ENCODE peak calls at places on chromosome 4, in four cellular contexts. One of them, this sample, is unnamed.

GRCh38 chr4:177239475-177239874 is 70.2 kb upstream of the NEIL3 start:
- DNase-seq in mesenchymal stem cell: no peak
- DNase-seq in IMR-90: peak; percentile 44
- DNase-seq in neuronal stem cell: no peak
- DNase-seq in this sample: no peak

GRCh38 chr4:165472943-165473676 is 94.3 kb downstream of the CPE start:
- DNase-seq in mesenchymal stem cell: peak; percentile 5
- DNase-seq in IMR-90: no peak
- DNase-seq in neuronal stem cell: peak; percentile 20
- DNase-seq in this sample: no peak

GRCh38 chr4:153757407-153757806 is 2.4 kb downstream of the RNF175 start:
- DNase-seq in mesenchymal stem cell: no peak
- DNase-seq in IMR-90: no peak
- DNase-seq in neuronal stem cell: no peak
- DNase-seq in this sample: peak; percentile 30

GRCh38 chr4:156413411-156413985 is 459.8 kb upstream of the CTSO start:
- DNase-seq in mesenchymal stem cell: peak; percentile 22
- DNase-seq in IMR-90: no peak
- DNase-seq in neuronal stem cell: no peak
- DNase-seq in this sample: no peak

GRCh38 chr4:11650801-11651596 is 222.3 kb upstream of the HS3ST1 start:
- DNase-seq in mesenchymal stem cell: no peak
- DNase-seq in IMR-90: peak; percentile 71
- DNase-seq in neuronal stem cell: no peak
- DNase-seq in this sample: no peak

GRCh38 chr4:100076753-100077152 is 113.5 kb downstream of the DDIT4L start:
- DNase-seq in mesenchymal stem cell: no peak
- DNase-seq in IMR-90: peak; percentile 14
- DNase-seq in neuronal stem cell: no peak
- DNase-seq in this sample: no peak

GRCh38 chr4:47741200-47741599 is 96.7 kb downstream of the CORIN start:
- DNase-seq in mesenchymal stem cell: peak; percentile 93
- DNase-seq in IMR-90: peak; percentile 29
- DNase-seq in neuronal stem cell: no peak
- DNase-seq in this sample: no peak

GRCh38 chr4:7324651-7325121 is 110.0 kb downstream of the PSAPL1 start:
- DNase-seq in mesenchymal stem cell: no peak
- DNase-seq in IMR-90: no peak
- DNase-seq in neuronal stem cell: no peak
- DNase-seq in this sample: no peak

GRCh38 chr4:8700576-8700975 is 108.0 kb downstream of the CPZ start:
- DNase-seq in mesenchymal stem cell: no peak
- DNase-seq in IMR-90: no peak
- DNase-seq in neuronal stem cell: no peak
- DNase-seq in this sample: peak; percentile 16

GRCh38 chr4:154911097-154911496 is 130.0 kb downstream of the RBM46 start:
- DNase-seq in mesenchymal stem cell: no peak
- DNase-seq in IMR-90: peak; percentile 2
- DNase-seq in neuronal stem cell: peak; percentile 1
- DNase-seq in this sample: peak; percentile 41

DNA sequence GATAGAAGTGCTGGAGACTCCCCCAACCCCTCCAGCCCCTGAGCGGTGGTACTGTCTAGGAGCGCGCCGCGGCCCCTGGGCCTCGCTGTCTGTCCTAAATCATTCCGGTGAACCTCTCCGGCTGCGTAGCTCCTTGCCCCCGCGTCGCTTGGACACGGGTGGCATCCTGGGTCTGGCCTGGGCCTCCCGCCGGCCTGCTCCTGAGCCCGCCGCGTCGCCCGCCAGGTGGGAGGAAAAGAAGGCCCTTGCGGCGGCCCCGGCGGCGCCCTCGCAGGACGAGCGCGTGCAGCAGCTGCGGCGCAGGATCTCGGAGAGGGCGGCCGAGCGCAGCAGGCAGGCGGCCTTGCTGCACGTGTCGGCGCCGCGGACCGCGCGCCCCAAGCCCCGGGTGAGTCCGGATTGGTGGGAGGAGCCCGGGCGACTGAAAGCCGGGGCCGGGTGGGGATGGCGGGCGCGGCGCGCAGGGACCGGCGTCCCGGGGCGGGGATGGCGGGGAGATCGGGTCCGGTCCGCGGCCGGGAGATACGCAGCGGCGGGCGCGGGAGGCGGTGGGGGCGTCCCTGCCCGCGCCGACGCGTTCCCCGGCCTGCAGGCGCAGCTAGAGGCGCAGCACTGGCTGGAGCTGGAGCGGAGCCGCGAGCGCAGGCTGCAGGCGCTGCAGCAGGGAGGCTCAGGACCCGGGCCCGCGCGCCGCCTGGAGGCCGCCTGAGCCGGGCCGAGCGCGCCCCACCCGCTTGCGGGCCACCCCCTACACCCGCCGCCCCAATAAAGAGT is 6.5 kb upstream of the RNF4 start:
- DNase-seq in mesenchymal stem cell: peak; percentile 79
- DNase-seq in IMR-90: peak; percentile 76
- DNase-seq in neuronal stem cell: peak; percentile 71
- DNase-seq in this sample: peak; percentile 70
- H4K91ac ChIP-seq in mesenchymal stem cell: no peak overlapping the region
- H4K91ac ChIP-seq in IMR-90: no peak overlapping the region
- H4K91ac ChIP-seq in neuronal stem cell: no peak overlapping the region
- H4K91ac ChIP-seq in this sample: no peak overlapping the region

DNA sequence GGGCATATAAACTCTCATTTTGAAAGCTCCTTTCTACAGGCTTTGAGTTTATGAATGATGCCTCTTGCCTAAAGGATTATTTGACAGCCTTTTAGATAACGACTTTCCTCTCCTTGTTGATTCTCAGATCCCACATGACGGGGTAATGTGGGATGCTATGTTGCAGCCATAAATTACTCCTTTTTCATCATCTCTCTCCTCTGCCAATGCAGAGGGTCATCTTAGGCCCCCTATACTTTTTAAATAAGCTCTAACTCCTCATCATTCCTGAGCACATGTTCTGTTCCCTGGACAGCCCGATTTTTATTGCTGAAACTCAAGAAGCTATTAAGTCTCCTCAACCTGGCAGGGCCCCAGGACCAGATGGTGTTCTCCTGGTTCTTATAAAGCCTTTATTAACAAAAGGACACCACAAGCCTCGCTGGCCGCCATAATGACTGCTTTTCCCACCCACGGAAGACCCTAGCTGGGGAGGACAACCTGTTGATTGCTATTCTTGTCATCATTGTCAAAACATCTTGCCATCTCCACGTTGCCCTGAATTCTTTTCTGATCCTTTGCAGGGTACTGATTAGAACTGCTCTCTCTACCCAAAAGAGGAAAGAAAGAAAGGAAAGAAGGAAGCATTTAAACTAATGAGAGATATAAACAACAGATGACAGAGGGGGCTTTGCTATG is 150.7 kb downstream of the DHX15 start:
- DNase-seq in mesenchymal stem cell: no peak
- DNase-seq in IMR-90: no peak
- DNase-seq in neuronal stem cell: no peak
- DNase-seq in this sample: no peak
- H3K27ac ChIP-seq in mesenchymal stem cell: no peak overlapping the region
- H3K27ac ChIP-seq in IMR-90: no peak overlapping the region
- H3K27ac ChIP-seq in neuronal stem cell: no peak overlapping the region
- H3K27ac ChIP-seq in this sample: no peak overlapping the region

GRCh38 chr4:92599044-92599443 is 295.3 kb downstream of the GRID2 start:
- DNase-seq in mesenchymal stem cell: peak; percentile 6
- DNase-seq in IMR-90: no peak
- DNase-seq in neuronal stem cell: no peak
- DNase-seq in this sample: no peak

GRCh38 chr4:92606227-92606626 is 302.5 kb downstream of the GRID2 start:
- DNase-seq in mesenchymal stem cell: no peak
- DNase-seq in IMR-90: no peak
- DNase-seq in neuronal stem cell: no peak
- DNase-seq in this sample: no peak

DNA sequence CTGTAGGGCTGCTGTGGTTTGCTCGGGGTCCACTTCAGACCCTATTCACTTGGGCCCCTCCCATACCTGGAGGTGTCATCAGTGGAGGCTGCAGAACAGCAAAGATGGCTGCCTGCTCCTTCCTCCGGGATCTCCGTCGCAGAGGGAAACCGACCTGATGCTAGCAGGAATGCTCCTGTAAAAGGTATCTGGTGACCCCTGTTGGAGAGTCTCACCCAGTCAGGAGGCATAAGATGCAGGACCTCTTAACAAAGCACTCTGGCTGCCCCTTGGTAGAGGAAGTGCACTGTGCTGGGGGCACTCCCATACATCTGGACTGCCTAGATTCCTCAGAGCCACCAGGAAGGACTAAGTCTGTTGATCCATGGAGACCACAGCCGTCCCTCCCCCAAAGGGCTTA is 296.9 kb downstream of the GRID2 start:
- DNase-seq in mesenchymal stem cell: no peak
- DNase-seq in IMR-90: no peak
- DNase-seq in neuronal stem cell: no peak
- DNase-seq in this sample: peak; percentile 67
- H3K27me3 ChIP-seq in mesenchymal stem cell: no peaks in the 10 kb centered on the region
- H3K27me3 ChIP-seq in IMR-90: no peaks in the 10 kb centered on the region
- H3K27me3 ChIP-seq in neuronal stem cell: no peaks in the 10 kb centered on the region
- H3K27me3 ChIP-seq in this sample: no peaks in the 10 kb centered on the region

DNA sequence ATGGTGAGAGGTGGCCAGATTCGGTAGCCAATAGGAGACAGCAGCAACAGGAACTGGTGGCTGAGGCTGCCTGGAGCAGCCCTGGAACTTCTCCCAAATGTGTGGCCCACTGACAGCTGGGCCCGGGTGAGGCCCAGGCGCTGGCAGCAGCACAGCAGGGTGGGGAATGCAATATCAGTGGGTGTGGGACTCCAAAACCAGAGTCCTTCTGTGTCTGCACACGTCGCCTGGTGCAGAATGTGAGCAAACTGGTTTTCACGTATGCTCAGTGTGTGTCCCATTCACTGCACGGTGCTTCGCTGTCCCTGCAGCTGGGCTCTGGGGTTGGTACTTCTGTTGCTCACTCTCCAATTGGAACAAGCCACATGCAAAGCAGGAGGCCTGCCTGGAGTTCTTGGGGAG is 14.4 kb upstream of the CENPU start:
- DNase-seq in mesenchymal stem cell: no peak
- DNase-seq in IMR-90: no peak
- DNase-seq in neuronal stem cell: no peak
- DNase-seq in this sample: no peak
- H4K91ac ChIP-seq in mesenchymal stem cell: no peak overlapping the region
- H4K91ac ChIP-seq in IMR-90: no peak overlapping the region
- H4K91ac ChIP-seq in neuronal stem cell: no peak overlapping the region
- H4K91ac ChIP-seq in this sample: no peak overlapping the region

GRCh38 chr4:102867278-102868152 is 1.3 kb upstream of the CISD2 start:
- DNase-seq in mesenchymal stem cell: no peak
- DNase-seq in IMR-90: no peak
- DNase-seq in neuronal stem cell: no peak
- DNase-seq in this sample: no peak
- H3K27ac ChIP-seq in mesenchymal stem cell: no peak overlapping the region
- H3K27ac ChIP-seq in IMR-90: peak overlapping the region; percentile 68
- H3K27ac ChIP-seq in neuronal stem cell: no peak overlapping the region
- H3K27ac ChIP-seq in this sample: no peak overlapping the region

GRCh38 chr4:80189956-80190671 is 7.2 kb upstream of the PRDM8 start:
- DNase-seq in mesenchymal stem cell: no peak
- DNase-seq in IMR-90: peak; percentile 68
- DNase-seq in neuronal stem cell: no peak
- DNase-seq in this sample: peak; percentile 90

GRCh38 chr4:80192937-80193336 is 4.4 kb upstream of the PRDM8 start:
- DNase-seq in mesenchymal stem cell: peak; percentile 68
- DNase-seq in IMR-90: peak; percentile 92
- DNase-seq in neuronal stem cell: no peak
- DNase-seq in this sample: no peak

GRCh38 chr4:80195441-80196139 is 1.7 kb upstream of the PRDM8 start:
- DNase-seq in mesenchymal stem cell: no peak
- DNase-seq in IMR-90: no peak
- DNase-seq in neuronal stem cell: no peak
- DNase-seq in this sample: no peak

GRCh38 chr4:80189581-80189955 is 7.7 kb upstream of the PRDM8 start:
- DNase-seq in mesenchymal stem cell: no peak
- DNase-seq in IMR-90: no peak
- DNase-seq in neuronal stem cell: no peak
- DNase-seq in this sample: no peak

GRCh38 chr4:80192252-80192866 is 4.9 kb upstream of the PRDM8 start:
- DNase-seq in mesenchymal stem cell: no peak
- DNase-seq in IMR-90: no peak
- DNase-seq in neuronal stem cell: no peak
- DNase-seq in this sample: no peak
- H3K27me3 ChIP-seq in mesenchymal stem cell: no peaks in the 10 kb centered on the region
- H3K27me3 ChIP-seq in IMR-90: no peaks in the 10 kb centered on the region
- H3K27me3 ChIP-seq in neuronal stem cell: peaks cover 30% of the 10 kb centered on the region
- H3K27me3 ChIP-seq in this sample: peaks cover 96% of the 10 kb centered on the region

GRCh38 chr4:53963336-53963735 is 101.1 kb downstream of the CHIC2 start:
- DNase-seq in mesenchymal stem cell: no peak
- DNase-seq in IMR-90: no peak
- DNase-seq in neuronal stem cell: no peak
- DNase-seq in this sample: no peak

GRCh38 chr4:53960843-53961242 is 103.6 kb downstream of the CHIC2 start:
- DNase-seq in mesenchymal stem cell: no peak
- DNase-seq in IMR-90: no peak
- DNase-seq in neuronal stem cell: no peak
- DNase-seq in this sample: peak; percentile 33

GRCh38 chr4:53967971-53968370 is 96.4 kb downstream of the CHIC2 start:
- DNase-seq in mesenchymal stem cell: no peak
- DNase-seq in IMR-90: peak; percentile 40
- DNase-seq in neuronal stem cell: no peak
- DNase-seq in this sample: no peak

GRCh38 chr4:53962516-53963225 is 101.7 kb downstream of the CHIC2 start:
- DNase-seq in mesenchymal stem cell: peak; percentile 50
- DNase-seq in IMR-90: peak; percentile 90
- DNase-seq in neuronal stem cell: peak; percentile 23
- DNase-seq in this sample: no peak

GRCh38 chr4:53963786-53964185 is 100.6 kb downstream of the CHIC2 start:
- DNase-seq in mesenchymal stem cell: no peak
- DNase-seq in IMR-90: no peak
- DNase-seq in neuronal stem cell: no peak
- DNase-seq in this sample: no peak
- H4K91ac ChIP-seq in mesenchymal stem cell: no peak overlapping the region
- H4K91ac ChIP-seq in IMR-90: no peak overlapping the region
- H4K91ac ChIP-seq in neuronal stem cell: no peak overlapping the region
- H4K91ac ChIP-seq in this sample: no peak overlapping the region

DNA sequence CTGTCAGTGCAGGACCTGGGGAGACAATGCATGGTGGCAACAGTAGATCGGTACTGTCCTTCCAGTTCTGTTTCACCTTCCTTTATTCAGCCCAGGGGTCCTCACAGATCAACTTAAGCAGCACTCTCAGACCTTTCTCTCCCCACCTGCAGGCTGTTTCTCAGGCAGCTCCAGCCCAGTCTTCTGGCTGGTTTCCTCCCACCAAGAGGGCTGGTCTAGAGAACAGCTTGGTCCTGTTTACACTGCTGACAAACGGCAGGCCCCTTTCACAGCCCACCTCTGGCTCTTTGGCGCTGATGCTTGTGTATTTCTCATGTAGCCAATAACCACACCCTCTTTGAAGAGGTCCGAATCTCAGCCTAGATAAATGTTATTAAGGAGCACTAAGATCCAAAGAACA is 71.5 kb downstream of the CASP6 start:
- DNase-seq in mesenchymal stem cell: peak; percentile 18
- DNase-seq in IMR-90: peak; percentile 4
- DNase-seq in neuronal stem cell: no peak
- DNase-seq in this sample: peak; percentile 47
- H3K27ac ChIP-seq in mesenchymal stem cell: no peak overlapping the region
- H3K27ac ChIP-seq in IMR-90: no peak overlapping the region
- H3K27ac ChIP-seq in neuronal stem cell: no peak overlapping the region
- H3K27ac ChIP-seq in this sample: no peak overlapping the region

This sample was measured in H9.